ENCODE peak calls at places on chromosomes 7 and 10, in four cellular contexts. One of them, this sample, is unnamed.
A peak's percentile ranks its signal among the peaks of the same experiment; 100 is the strongest.

GRCh38 chr10:30553625-30554442 is 75.7 kb downstream of the LYZL2 start:
- DNase-seq in amniotic stem cell: no peak
- DNase-seq in NCI-H187: no peak
- DNase-seq in amygdala: no peak
- DNase-seq in this sample: peak; percentile 81

GRCh38 chr10:6530211-6530840 is 49.8 kb downstream of the PRKCQ start:
- DNase-seq in NCI-H187: no peak
- DNase-seq in amniotic stem cell: no peak
- DNase-seq in amygdala: no peak
- DNase-seq in this sample: peak; percentile 29

GRCh38 chr10:624605-625334 is 64.7 kb downstream of the DIP2C start:
- DNase-seq in NCI-H187: no peak
- DNase-seq in amniotic stem cell: peak; percentile 35
- DNase-seq in amygdala: peak; percentile 69
- DNase-seq in this sample: peak; percentile 83

GRCh38 chr7:154848464-154848863 is 154.5 kb downstream of the PAXIP1 start:
- DNase-seq in amygdala: no peak
- DNase-seq in amniotic stem cell: no peak
- DNase-seq in NCI-H187: no peak
- DNase-seq in this sample: no peak

GRCh38 chr7:155291045-155291530 is 6.6 kb upstream of the INSIG1 start:
- DNase-seq in NCI-H187: no peak
- DNase-seq in amniotic stem cell: no peak
- DNase-seq in amygdala: no peak
- DNase-seq in this sample: no peak

GRCh38 chr10:25142465-25142864 is 32.3 kb upstream of the GPR158 start:
- DNase-seq in NCI-H187: no peak
- DNase-seq in amniotic stem cell: no peak
- DNase-seq in amygdala: no peak
- DNase-seq in this sample: no peak

GRCh38 chr7:99365318-99366141 is 9.0 kb upstream of the ARPC1B start:
- DNase-seq in amygdala: no peak
- DNase-seq in NCI-H187: no peak
- DNase-seq in amniotic stem cell: no peak
- DNase-seq in this sample: peak; percentile 61

GRCh38 chr10:103397191-103397825 is 882 bp downstream of the PDCD11 start:
- DNase-seq in NCI-H187: no peak
- DNase-seq in amniotic stem cell: no peak
- DNase-seq in amygdala: no peak
- DNase-seq in this sample: no peak

GRCh38 chr10:63283093-63283492 is 150.0 kb downstream of the NRBF2 start:
- DNase-seq in amygdala: no peak
- DNase-seq in NCI-H187: no peak
- DNase-seq in amniotic stem cell: no peak
- DNase-seq in this sample: no peak

GRCh38 chr7:140016540-140016939 is 46.2 kb downstream of the PARP12 start:
- DNase-seq in amygdala: no peak
- DNase-seq in NCI-H187: no peak
- DNase-seq in amniotic stem cell: no peak
- DNase-seq in this sample: no peak

GRCh38 chr10:84783386-84783785 is 455.0 kb downstream of the CCSER2 start:
- DNase-seq in amniotic stem cell: no peak
- DNase-seq in NCI-H187: no peak
- DNase-seq in amygdala: no peak
- DNase-seq in this sample: no peak

GRCh38 chr10:14570800-14571199 is 203.9 kb downstream of the FAM107B start:
- DNase-seq in amygdala: no peak
- DNase-seq in amniotic stem cell: no peak
- DNase-seq in NCI-H187: no peak
- DNase-seq in this sample: no peak

GRCh38 chr7:35652124-35652523 is 42.8 kb downstream of the HERPUD2 start:
- DNase-seq in amygdala: no peak
- DNase-seq in NCI-H187: no peak
- DNase-seq in amniotic stem cell: no peak
- DNase-seq in this sample: no peak

GRCh38 chr7:111841596-111842209 is 279.4 kb upstream of the IMMP2L start:
- DNase-seq in NCI-H187: no peak
- DNase-seq in amygdala: no peak
- DNase-seq in amniotic stem cell: no peak
- DNase-seq in this sample: no peak

GRCh38 chr10:18400201-18400910 is 251.0 kb downstream of the NSUN6 start:
- DNase-seq in amygdala: peak; percentile 10
- DNase-seq in amniotic stem cell: no peak
- DNase-seq in NCI-H187: no peak
- DNase-seq in this sample: no peak

GRCh38 chr7:27134392-27134791 is 3.8 kb upstream of the HOXA4 start:
- DNase-seq in NCI-H187: no peak
- DNase-seq in amniotic stem cell: no peak
- DNase-seq in amygdala: no peak
- DNase-seq in this sample: no peak